ENCODE peak calls at places on chromosomes 7 and 10, in six cellular contexts. U, G, E, H, T and M are unnamed samples.

GRCh38 chr7:140923358-140924006 is 1.2 kb downstream of the BRAF start:
- DNase-seq in G (no peak), E (no peak), U (no peak), T (peak), H (no peak), M (no peak)

GRCh38 chr10:115084434-115084833 is 8.7 kb upstream of the ATRNL1 start:
- DNase-seq in G (no peak), E (no peak), H (no peak), T (no peak), U (no peak), M (no peak)

GRCh38 chr10:5975641-5976473 is 1.5 kb downstream of the IL15RA start:
- DNase-seq in T (peak), U (no peak), H (no peak), E (no peak), G (peak), M (peak)

GRCh38 chr10:43681226-43681625 is 32.5 kb upstream of the ZNF32 start:
- DNase-seq in U (no peak), T (no peak), H (no peak), G (no peak), E (no peak), M (no peak)

GRCh38 chr10:32938554-32939061 is 19.4 kb downstream of the ITGB1 start:
- DNase-seq in T (no peak), E (no peak), H (no peak), G (no peak), U (no peak), M (no peak)

GRCh38 chr7:21939136-21939857 is 6.4 kb downstream of the CDCA7L start:
- DNase-seq in U (no peak), G (no peak), H (no peak), E (no peak), T (peak), M (no peak)

GRCh38 chr7:155738652-155739537 is 73.4 kb downstream of the SHH start:
- DNase-seq in H (no peak), U (no peak), T (peak), E (peak), G (no peak), M (peak)

GRCh38 chr7:30863694-30864011 is 48.0 kb upstream of the AQP1 start:
- DNase-seq in H (no peak), U (no peak), T (peak), E (no peak), G (no peak), M (no peak)

GRCh38 chr10:44684641-44685040 is 226.5 kb upstream of the TMEM72 start:
- DNase-seq in H (no peak), T (no peak), G (peak), E (no peak), U (no peak), M (no peak)

GRCh38 chr10:11153245-11153644 is 135.6 kb downstream of the CELF2 start:
- DNase-seq in E (no peak), H (no peak), T (no peak), G (no peak), U (no peak), M (no peak)

DNA sequence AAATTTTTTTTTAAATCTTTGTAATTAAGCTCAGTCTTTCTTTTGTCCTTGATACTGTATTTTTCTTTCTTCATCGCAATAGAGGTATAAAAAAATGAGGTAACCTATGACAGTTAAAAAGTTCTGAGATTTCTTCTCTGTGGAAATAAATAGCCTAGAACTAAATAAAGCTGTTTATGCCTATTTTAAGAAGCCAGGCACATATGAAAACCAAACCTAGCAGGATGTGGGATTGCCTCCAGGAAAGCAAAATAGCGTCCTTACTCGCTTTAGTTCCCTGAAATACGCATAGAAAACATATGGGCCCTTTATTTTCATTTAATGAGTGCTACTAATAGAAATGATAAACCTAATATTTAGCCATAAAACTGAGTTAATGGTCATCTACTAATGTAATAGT is 6.6 kb downstream of the UBE2D1 start:
- DNase-seq in T (no peak), E (no peak), H (no peak), G (no peak), U (no peak), M (no peak)
- TF ChIP-seq CTCF in T (no peak), E (no peak), H (no peak), G (no peak), U (no peak), M (no peak)

GRCh38 chr10:78938695-78939672 is 129.8 kb upstream of the ZMIZ1 start:
- DNase-seq in E (no peak), H (no peak), T (no peak), G (no peak), U (no peak), M (no peak)

GRCh38 chr10:78937388-78937787 is 131.4 kb upstream of the ZMIZ1 start:
- DNase-seq in E (no peak), U (no peak), G (no peak), T (no peak), H (no peak), M (no peak)

GRCh38 chr10:78935697-78936407 is 132.9 kb upstream of the ZMIZ1 start:
- DNase-seq in G (no peak), T (no peak), U (no peak), H (no peak), E (no peak), M (no peak)

GRCh38 chr10:78936412-78937342 is 132.1 kb upstream of the ZMIZ1 start:
- DNase-seq in U (no peak), G (no peak), H (no peak), E (no peak), T (no peak), M (no peak)

GRCh38 chr10:78937800-78938694 is 130.7 kb upstream of the ZMIZ1 start:
- DNase-seq in G (no peak), T (no peak), H (no peak), U (no peak), E (no peak), M (no peak)
- TF ChIP-seq CTCF in G (no peak), T (no peak), H (no peak), U (no peak), E (peak), M (no peak)

GRCh38 chr10:91296471-91296870 is 76.0 kb downstream of the PCGF5 start:
- DNase-seq in H (no peak), U (no peak), G (no peak), T (peak), E (peak), M (no peak)

GRCh38 chr10:91294134-91294906 is 73.9 kb downstream of the PCGF5 start:
- DNase-seq in H (no peak), U (no peak), E (no peak), T (no peak), G (no peak), M (no peak)

GRCh38 chr10:91290607-91291006 is 70.1 kb downstream of the PCGF5 start:
- DNase-seq in E (no peak), T (no peak), H (no peak), U (no peak), G (no peak), M (no peak)

GRCh38 chr10:91298224-91298862 is 77.9 kb downstream of the PCGF5 start:
- DNase-seq in T (peak), H (peak), G (no peak), E (peak), U (no peak), M (peak)

GRCh38 chr10:91295346-91295745 is 74.9 kb downstream of the PCGF5 start:
- DNase-seq in T (no peak), U (no peak), E (no peak), H (no peak), G (no peak), M (no peak)
- TF ChIP-seq CTCF in T (no peak), U (no peak), E (no peak), H (no peak), G (no peak), M (no peak)

DNA sequence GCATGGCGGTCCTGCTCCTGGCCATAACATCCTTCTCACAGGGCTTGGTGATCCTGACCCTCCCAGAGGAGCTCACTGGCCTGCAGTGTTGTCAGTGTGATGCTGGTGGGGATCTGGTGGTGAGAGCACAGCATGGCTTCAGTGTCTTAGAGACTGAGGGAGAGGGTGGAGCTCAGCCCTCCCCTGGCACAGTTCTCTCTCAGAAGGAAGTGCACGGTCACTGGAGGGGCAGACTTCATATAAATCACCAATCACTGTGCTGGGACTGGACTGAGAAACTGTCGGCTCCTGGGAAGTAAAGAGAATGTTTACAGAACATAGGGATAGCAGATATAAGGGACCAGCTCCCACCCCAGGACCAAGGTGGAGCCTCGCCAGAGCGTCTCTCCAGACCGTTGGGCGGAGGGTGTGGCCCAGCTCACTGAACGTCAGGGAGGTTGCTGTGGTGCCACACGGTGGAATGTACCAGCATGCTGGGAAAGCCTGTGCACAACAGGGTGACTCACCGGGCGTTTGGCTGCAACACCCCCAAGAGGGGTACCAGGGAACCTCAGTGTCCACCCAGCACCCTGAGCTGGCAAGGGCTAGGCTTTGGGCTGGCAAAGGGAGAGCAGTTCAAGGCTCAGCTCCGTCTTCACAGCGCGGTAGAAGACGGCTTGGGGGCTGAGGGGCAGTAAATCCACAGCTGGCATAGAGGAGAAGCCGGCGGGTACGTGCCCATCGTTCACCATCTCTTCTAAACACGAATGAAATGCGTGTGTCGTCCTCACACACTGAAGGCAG is 8.8 kb upstream of the GET4 start:
- DNase-seq in U (no peak), E (no peak), T (peak), G (no peak), H (no peak), M (peak)
- TF ChIP-seq CTCF in U (no peak), E (no peak), T (peak), G (no peak), H (no peak), M (no peak)

DNA sequence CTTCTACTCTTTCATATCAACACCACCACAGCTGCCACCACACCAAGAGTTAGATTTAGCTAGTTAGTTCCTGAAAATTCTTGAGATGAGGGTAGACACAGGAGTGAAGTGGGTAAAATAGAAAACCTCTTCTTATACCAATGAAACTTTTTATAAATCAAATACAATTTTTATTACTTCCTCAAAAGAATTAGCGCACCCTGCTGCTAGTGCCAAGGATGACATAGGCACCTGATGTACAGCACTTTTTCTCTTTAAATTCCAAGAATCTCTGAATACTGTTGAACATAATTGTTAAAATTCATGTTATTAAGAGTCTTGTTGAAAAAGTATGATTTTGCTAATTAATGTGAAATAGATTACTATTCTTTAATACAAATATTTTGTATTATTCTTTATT is 11.4 kb downstream of the ZWINT start:
- DNase-seq in G (no peak), U (no peak), E (no peak), H (no peak), T (no peak), M (no peak)
- TF ChIP-seq CTCF in G (no peak), U (no peak), E (peak), H (no peak), T (no peak), M (no peak)